ENCODE peak calls at places on chromosomes 13 and 19, in four cellular contexts. P is GM12878, N is A549, I is K562. Y is an unnamed sample.

GRCh38 chr19:46378268-46378667 is 31.4 kb downstream of the PPP5C start:
- DNase-seq in P (no peak), N (no peak), I (no peak), Y (no peak)

GRCh38 chr13:50449465-50449864 is 394.0 kb downstream of the DLEU7 start:
- DNase-seq in P (no peak), N (no peak), I (no peak), Y (no peak)

GRCh38 chr13:28492527-28493367 is 2.2 kb downstream of the FLT1 start:
- DNase-seq in P (peak; percentile 28), N (no peak), I (no peak), Y (no peak)

GRCh38 chr19:49953376-49953775 is 7.6 kb downstream of the SIGLEC11 start:
- DNase-seq in P (no peak), N (no peak), I (no peak), Y (no peak)

GRCh38 chr19:29665215-29665825 is at the start of gene PLEKHF1:
- DNase-seq in P (no peak), N (peak; percentile 98), I (peak; percentile 97), Y (peak; percentile 58)

GRCh38 chr19:52993342-52994178 is 20.2 kb upstream of the ERVV-1 start:
- DNase-seq in P (no peak), N (no peak), I (peak; percentile 89), Y (no peak)

GRCh38 chr13:31204592-31204991 is 4.8 kb downstream of the B3GLCT start:
- DNase-seq in P (no peak), N (peak; percentile 10), I (peak; percentile 55), Y (peak; percentile 34)

GRCh38 chr19:46373573-46374359 is 26.9 kb downstream of the PPP5C start:
- DNase-seq in P (no peak), N (peak; percentile 88), I (no peak), Y (no peak)

GRCh38 chr19:38691938-38692457 is 44.5 kb downstream of the ACTN4 start:
- DNase-seq in P (no peak), N (no peak), I (no peak), Y (no peak)

GRCh38 chr19:2483084-2483483 is 7.2 kb downstream of the GADD45B start:
- DNase-seq in P (no peak), N (no peak), I (no peak), Y (no peak)

GRCh38 chr19:29687244-29687896 is 22.1 kb downstream of the PLEKHF1 start:
- DNase-seq in P (no peak), N (no peak), I (no peak), Y (no peak)

GRCh38 chr19:14165986-14166385 is 29.6 kb upstream of the ASF1B start:
- DNase-seq in P (no peak), N (no peak), I (peak; percentile 52), Y (no peak)

GRCh38 chr13:39840201-39840600 is 184.7 kb downstream of the COG6 start:
- DNase-seq in P (no peak), N (no peak), I (no peak), Y (no peak)

GRCh38 chr19:40609561-40610395 is 8.6 kb downstream of the LTBP4 start:
- DNase-seq in P (peak; percentile 70), N (peak; percentile 98), I (peak; percentile 91), Y (peak; percentile 44)

GRCh38 chr13:41488124-41488523 is 30.8 kb downstream of the RGCC start:
- DNase-seq in P (no peak), N (no peak), I (no peak), Y (no peak)

GRCh38 chr19:40553885-40554857 is 22.5 kb upstream of the SHKBP1 start:
- DNase-seq in P (no peak), N (no peak), I (no peak), Y (no peak)

GRCh38 chr13:46339035-46339666 is 47.9 kb downstream of the RUBCNL start:
- DNase-seq in P (peak; percentile 59), N (no peak), I (no peak), Y (no peak)

GRCh38 chr19:30066781-30067759 is 125.0 kb downstream of the URI1 start:
- DNase-seq in P (no peak), N (no peak), I (no peak), Y (no peak)

GRCh38 chr13:20359335-20359734 is 127.2 kb upstream of the GJB6 start:
- DNase-seq in P (no peak), N (peak; percentile 32), I (no peak), Y (peak; percentile 32)

GRCh38 chr13:44236370-44236769 is 137.3 kb upstream of the SERP2 start:
- DNase-seq in P (no peak), N (no peak), I (no peak), Y (no peak)

GRCh38 chr19:27774337-27774736 is 1438.6 kb downstream of the UQCRFS1 start:
- DNase-seq in P (no peak), N (no peak), I (peak; percentile 42), Y (no peak)

GRCh38 chr13:111940892-111941291 is 126.1 kb upstream of the SOX1 start:
- DNase-seq in P (no peak), N (no peak), I (no peak), Y (no peak)

GRCh38 chr13:111941845-111942447 is 125.0 kb upstream of the SOX1 start:
- DNase-seq in P (no peak), N (no peak), I (no peak), Y (no peak)

GRCh38 chr13:111937763-111938375 is 129.1 kb upstream of the SOX1 start:
- DNase-seq in P (no peak), N (no peak), I (no peak), Y (no peak)

GRCh38 chr13:111938743-111939142 is 128.2 kb upstream of the SOX1 start:
- DNase-seq in P (no peak), N (no peak), I (no peak), Y (no peak)

DNA sequence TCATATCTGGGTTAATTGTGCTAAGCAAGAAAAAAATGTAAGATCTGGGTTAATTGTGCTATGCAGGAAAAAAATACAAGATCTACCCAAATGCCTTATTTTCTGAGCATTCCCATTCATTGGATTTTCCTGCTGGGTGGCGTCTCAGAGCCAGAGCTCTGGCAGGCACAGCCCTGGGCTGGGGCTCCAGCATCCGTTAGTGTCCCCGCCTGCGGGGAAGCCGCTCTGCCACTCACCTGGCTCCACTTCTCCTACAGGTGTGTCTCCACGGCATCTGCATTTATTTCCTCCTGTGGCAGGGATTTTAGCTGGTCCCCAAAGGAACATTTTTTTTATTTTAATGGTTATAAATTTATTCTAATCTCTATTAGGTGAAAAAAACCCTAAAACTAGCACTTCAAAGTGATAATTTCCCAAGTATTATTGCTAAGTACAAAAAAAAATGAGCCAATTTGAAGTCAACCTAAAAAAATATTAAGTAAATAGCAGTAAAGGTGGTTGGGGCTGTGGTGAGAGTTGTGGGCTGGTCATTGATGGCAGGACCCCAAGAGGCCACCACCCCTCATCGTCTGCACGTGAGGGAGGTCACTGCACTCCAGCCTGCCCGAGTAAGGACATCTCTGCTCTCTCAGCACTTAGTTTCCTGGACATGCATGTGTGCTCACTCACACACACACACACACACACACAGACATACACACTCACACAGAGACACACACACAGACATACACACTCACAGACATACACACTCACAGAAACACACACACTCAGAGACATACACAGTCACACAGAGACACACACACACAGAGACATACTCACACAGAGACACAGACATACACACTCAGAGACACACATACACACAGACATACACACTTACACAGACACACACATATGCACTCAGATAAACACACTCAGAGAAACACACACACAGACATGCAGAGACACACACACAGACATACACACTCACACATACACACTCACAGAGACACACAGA is 127.4 kb upstream of the SOX1 start:
- DNase-seq in P (no peak), N (no peak), I (no peak), Y (no peak)
- TF ChIP-seq CHD4 in P (no peak), N (no peak), I (no peak), Y (no peak)

DNA sequence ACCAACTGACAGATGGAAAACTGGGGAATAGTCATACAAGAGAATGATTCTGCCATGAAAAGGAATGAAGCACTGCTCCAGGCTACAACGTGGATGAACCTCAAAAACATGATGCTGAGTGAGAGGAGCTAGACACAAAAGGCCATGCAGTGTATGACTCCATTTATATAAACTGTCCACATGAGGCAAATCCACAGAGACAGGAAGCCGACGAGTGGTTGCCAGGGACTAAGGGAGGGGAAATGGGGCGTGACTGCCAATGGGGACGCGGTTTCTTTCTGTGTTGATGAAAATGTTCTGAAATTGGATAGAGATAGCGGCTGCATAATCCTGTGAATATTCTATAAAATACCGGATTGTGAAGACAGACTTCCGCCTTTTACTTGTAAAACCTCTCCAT is 10.2 kb downstream of the SMIM7 start:
- DNase-seq in P (no peak), N (no peak), I (no peak), Y (no peak)
- TF ChIP-seq CHD4 in P (no peak), N (no peak), I (no peak), Y (no peak)

GRCh38 chr13:59842507-59842906 is 321.2 kb downstream of the DIAPH3 start:
- DNase-seq in P (no peak), N (no peak), I (no peak), Y (no peak)

GRCh38 chr13:59843040-59843439 is 320.7 kb downstream of the DIAPH3 start:
- DNase-seq in P (no peak), N (no peak), I (no peak), Y (peak; percentile 59)

DNA sequence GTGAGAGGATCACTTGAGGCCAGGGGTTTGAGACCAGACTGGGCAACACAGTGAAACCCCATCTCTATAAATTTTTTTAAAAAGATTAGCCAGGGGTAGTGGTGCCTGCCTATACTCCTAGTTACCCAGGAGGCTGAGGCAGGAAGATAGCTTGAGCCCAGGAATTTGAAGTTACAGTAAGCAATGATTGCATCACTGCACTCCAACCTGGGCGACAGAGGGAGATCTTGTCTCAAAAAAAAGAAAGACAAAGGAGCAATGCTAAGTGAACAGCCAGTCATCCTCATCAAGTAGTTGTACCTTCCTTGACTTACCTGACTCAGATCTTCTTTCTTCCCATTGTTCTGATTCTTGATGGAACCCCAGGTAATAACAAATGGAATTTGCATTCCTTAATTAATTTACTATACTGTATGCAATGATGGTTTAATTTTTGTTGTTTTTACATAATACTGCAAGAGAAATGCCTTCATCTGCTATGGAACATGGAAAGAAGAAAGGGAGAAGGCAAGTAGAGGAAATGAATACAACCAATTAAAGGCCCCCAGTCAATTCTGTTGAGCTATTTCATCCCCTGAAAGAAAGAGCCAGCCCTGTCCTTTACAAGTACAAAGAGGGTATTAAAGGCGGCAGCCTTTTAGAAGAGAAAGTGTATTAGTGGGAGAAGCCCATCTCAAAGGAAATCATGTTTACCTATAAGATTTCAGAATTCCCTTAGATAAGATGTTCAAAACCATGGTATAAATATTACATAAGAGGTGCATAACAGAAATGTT is 316.7 kb downstream of the DIAPH3 start:
- DNase-seq in P (no peak), N (no peak), I (no peak), Y (no peak)
- TF ChIP-seq CHD4 in P (no peak), N (no peak), I (no peak), Y (no peak)

GRCh38 chr13:94312511-94313191 is 166.8 kb downstream of the DCT start:
- DNase-seq in P (peak; percentile 62), N (no peak), I (no peak), Y (no peak)
- TF ChIP-seq CHD4 in P (no peak), N (no peak), I (no peak), Y (no peak)

DNA sequence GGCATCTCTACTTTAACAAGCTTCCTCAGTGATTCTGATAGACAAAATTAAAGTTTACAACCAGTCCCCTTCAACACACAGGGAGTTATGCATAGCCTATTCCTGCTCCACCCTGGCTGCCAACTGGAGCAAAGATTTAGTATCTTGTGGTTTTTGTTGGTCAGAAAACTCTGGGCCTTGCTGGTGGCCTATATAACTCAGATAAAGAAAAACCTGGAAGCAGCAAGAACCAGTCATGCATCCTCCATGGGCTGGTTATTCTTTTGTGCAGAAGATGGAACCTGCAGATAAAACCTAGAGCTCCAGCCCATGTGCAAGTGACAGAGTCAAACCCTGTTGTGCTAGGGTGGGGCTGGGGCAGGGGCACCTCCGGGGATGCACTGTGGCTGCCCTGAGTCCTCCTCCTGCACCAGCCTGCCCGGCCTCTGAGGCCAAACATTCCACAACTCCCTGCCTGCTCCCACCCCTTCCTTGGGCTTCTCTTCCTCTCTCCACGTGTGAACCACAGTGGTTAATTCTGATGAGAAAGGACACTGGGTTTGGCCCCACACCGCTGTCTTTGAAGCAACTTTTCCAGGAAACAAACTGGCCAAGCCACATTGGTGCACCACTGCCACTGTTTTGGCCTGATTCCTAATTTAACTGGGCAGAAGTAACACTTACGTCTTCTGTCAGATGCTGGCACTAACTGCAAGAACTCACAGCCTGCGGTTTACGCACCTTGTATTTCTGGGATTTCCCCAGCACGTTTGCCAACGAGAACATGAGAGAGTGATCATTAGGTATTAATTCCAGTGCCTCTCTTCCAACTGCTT is 23.3 kb upstream of the GGACT start:
- DNase-seq in P (no peak), N (no peak), I (no peak), Y (no peak)
- TF ChIP-seq CHD4 in P (no peak), N (no peak), I (no peak), Y (no peak)